ENCODE peak calls at places on chromosome 7, in four cellular contexts. D is HCT116, Y is hepatocyte, X is DND-41. A is an unnamed sample.

GRCh38 chr7:30743371-30744074 is 8.4 kb upstream of the INMT start:
- DNase-seq in D (no peak), X (no peak), Y (peak; percentile 49), A (no peak)

GRCh38 chr7:155884225-155885161 is 72.2 kb upstream of the SHH start:
- DNase-seq in Y (no peak), D (no peak), X (no peak), A (no peak)

GRCh38 chr7:156430109-156430508 is 210.5 kb upstream of the RNF32 start:
- DNase-seq in D (no peak), Y (no peak), X (no peak), A (no peak)

GRCh38 chr7:48140001-48140681 is 31.1 kb upstream of the ABCA13 start:
- DNase-seq in Y (peak; percentile 64), X (no peak), D (no peak), A (no peak)

GRCh38 chr7:18547509-18548187 is 52.1 kb downstream of the HDAC9 start:
- DNase-seq in D (no peak), Y (no peak), X (no peak), A (no peak)

GRCh38 chr7:146486519-146486918 is 369.9 kb downstream of the CNTNAP2 start:
- DNase-seq in X (no peak), D (no peak), Y (no peak), A (no peak)

GRCh38 chr7:27160147-27160545 is 3.7 kb upstream of the HOXA7 start:
- DNase-seq in D (no peak), Y (peak; percentile 18), X (no peak), A (no peak)

GRCh38 chr7:31398815-31399214 is 58.3 kb upstream of the NEUROD6 start:
- DNase-seq in D (no peak), Y (no peak), X (no peak), A (no peak)

GRCh38 chr7:155734445-155734809 is 77.8 kb downstream of the SHH start:
- DNase-seq in Y (no peak), D (no peak), X (no peak), A (peak; percentile 43)

GRCh38 chr7:154231732-154232131 is 179.5 kb downstream of the DPP6 start:
- DNase-seq in D (no peak), X (peak; percentile 49), Y (peak; percentile 38), A (no peak)

GRCh38 chr7:5526190-5527037 is 102.8 kb upstream of the TNRC18 start:
- DNase-seq in X (peak; percentile 66), D (no peak), Y (peak; percentile 68), A (no peak)

DNA sequence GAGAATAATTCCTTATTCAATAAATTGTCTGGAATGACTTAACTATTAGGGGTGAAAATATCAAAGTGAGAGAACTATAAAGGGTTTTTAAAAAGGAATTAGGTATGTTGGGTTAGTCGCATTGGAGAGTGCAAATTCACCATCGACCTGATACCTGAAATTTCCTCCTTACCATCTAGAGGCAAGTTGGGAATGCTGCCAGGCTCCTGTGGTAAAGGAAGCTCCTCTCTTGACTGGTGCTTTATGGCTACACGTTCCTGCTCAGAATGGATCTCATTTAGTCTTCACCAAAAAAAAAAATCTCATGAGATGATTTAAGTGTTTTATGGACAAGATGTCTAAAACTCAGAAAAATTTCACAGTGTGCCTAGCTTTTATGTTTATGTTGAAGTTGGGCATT is 129.8 kb downstream of the EGFR start:
- DNase-seq in Y (no peak), D (no peak), X (no peak), A (no peak)
- H3K36me3 ChIP-seq in Y (no peaks in the 10 kb centered on the region), D (peaks cover 40% of the 10 kb centered on the region), X (no peaks in the 10 kb centered on the region), A (peaks cover 53% of the 10 kb centered on the region)

GRCh38 chr7:148261996-148262688 is 328.4 kb upstream of the C7orf33 start:
- DNase-seq in X (no peak), D (no peak), Y (no peak), A (no peak)

GRCh38 chr7:148262721-148263229 is 327.8 kb upstream of the C7orf33 start:
- DNase-seq in Y (peak; percentile 81), D (peak; percentile 31), X (peak; percentile 64), A (no peak)

GRCh38 chr7:148260605-148261004 is 330.0 kb upstream of the C7orf33 start:
- DNase-seq in X (no peak), Y (peak; percentile 19), D (no peak), A (no peak)

GRCh38 chr7:148264933-148265557 is 325.5 kb upstream of the C7orf33 start:
- DNase-seq in D (peak; percentile 24), X (peak; percentile 8), Y (peak; percentile 70), A (peak; percentile 6)

DNA sequence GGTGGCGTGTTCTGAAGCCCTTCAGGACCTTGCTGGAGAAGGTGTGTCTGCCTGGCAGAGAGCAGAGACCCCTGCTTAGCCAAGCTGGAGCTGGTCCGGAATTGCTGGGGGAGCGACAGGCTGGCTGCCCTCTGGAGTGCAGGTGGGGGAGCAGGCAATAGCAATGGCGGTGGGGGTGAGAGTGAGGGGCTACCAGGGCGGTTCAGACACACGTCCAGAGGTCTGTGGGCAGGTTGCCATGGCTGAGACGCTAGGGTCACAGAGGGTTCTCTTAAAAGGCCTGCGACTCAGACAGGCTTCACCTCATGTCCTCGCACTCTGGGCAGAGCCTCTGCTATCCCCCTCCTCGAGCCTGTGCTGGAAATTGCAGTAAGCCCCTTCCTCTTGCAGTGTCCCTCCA is 329.0 kb upstream of the C7orf33 start:
- DNase-seq in Y (no peak), D (no peak), X (no peak), A (no peak)
- H3K4me2 ChIP-seq in Y (no peak overlapping the region), D (no peak overlapping the region), X (no peak overlapping the region), A (no peak overlapping the region)

GRCh38 chr7:151632750-151633515 is 113.2 kb upstream of the RHEB start:
- DNase-seq in D (no peak), X (no peak), Y (peak; percentile 48), A (peak; percentile 44)

GRCh38 chr7:151630349-151630748 is 110.7 kb upstream of the RHEB start:
- DNase-seq in Y (no peak), X (no peak), D (no peak), A (no peak)

GRCh38 chr7:151631149-151631967 is 111.7 kb upstream of the RHEB start:
- DNase-seq in Y (no peak), D (no peak), X (no peak), A (no peak)

GRCh38 chr7:151633516-151633812 is 113.8 kb upstream of the RHEB start:
- DNase-seq in X (no peak), Y (no peak), D (no peak), A (no peak)

DNA sequence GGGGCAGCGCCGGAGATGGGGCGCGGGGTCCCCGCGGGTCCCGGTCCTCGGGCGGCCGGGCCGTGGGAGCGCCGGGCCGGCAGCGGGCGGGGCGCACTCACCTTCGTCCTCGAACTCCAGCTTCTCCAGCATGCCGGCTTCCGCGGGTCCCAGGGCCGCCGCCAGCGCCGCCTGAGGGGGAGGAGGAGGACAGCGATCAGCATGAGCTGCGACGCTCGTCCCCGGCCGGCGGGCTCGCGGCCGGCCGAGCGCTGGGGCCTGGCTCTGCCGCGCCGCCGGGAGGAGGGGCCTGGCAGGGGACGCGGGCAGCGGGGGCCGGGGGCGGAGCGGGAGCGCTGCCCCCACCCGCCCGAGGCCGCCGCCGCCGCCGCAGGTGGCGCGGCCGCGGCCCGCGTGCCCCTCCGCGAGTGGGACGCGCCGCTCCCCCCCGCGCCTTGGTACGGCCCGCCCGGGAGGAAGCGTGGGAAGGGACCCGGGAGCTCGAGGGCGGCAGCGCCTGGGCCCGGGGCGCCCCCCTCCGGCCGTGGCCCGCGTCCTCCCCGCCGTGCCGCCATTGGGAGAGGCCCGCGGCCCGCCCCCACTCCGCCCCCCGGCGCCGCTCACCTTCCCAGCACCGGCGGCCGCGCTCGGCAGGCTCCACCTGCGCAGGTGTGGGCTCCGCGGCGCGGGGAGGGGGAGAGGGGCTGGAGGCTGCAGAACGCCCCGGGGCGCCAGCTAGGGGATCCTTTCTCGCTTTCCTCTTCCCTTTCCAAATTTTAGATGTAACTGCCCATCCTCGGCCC is 112.5 kb upstream of the RHEB start:
- DNase-seq in X (no peak), Y (peak; percentile 94), D (no peak), A (peak; percentile 55)
- TF ChIP-seq CTCF in X (no peak), Y (peak; percentile 30), D (no peak), A (no peak)

GRCh38 chr7:134949171-134949570 is 37.1 kb upstream of the AGBL3 start:
- DNase-seq in D (no peak), X (no peak), Y (no peak), A (no peak)

GRCh38 chr7:134947329-134947728 is 39.0 kb upstream of the AGBL3 start:
- DNase-seq in Y (no peak), D (no peak), X (no peak), A (no peak)

GRCh38 chr7:134948246-134948645 is 38.1 kb upstream of the AGBL3 start:
- DNase-seq in D (no peak), Y (no peak), X (no peak), A (no peak)

GRCh38 chr7:134947831-134948230 is 38.5 kb upstream of the AGBL3 start:
- DNase-seq in D (no peak), X (no peak), Y (no peak), A (no peak)

GRCh38 chr7:134948736-134949135 is 37.6 kb upstream of the AGBL3 start:
- DNase-seq in Y (no peak), X (no peak), D (no peak), A (no peak)
- H3K36me3 ChIP-seq in Y (no peaks in the 10 kb centered on the region), X (no peaks in the 10 kb centered on the region), D (no peaks in the 10 kb centered on the region), A (peaks cover 77% of the 10 kb centered on the region)

DNA sequence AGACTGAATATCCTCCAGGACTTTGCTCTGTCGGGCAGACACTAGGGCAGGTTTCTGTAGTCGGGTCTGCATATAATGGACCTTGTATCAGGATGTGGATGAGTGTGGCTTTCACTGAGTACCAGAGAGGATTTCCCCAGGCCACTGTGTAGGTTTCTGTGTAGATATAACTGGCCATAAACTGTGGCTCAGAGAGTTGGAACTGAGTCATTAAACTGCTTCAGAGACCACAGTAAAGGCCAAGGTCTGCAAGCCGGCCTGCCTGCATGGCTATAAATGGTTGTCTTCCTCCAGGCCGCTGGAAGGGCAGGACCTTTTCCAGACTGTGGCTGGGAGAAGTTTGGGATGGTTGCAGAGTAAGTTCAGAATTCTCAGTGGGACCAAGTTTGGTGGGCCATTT is 16.9 kb downstream of the ZNF92 start:
- DNase-seq in Y (peak; percentile 49), X (no peak), D (no peak), A (peak; percentile 33)
- H3K4me2 ChIP-seq in Y (no peak overlapping the region), X (no peak overlapping the region), D (no peak overlapping the region), A (no peak overlapping the region)

GRCh38 chr7:2658941-2659340 is 27.2 kb downstream of the TTYH3 start:
- DNase-seq in D (no peak), Y (no peak), X (no peak), A (no peak)

GRCh38 chr7:2661602-2662272 is 26.3 kb upstream of the AMZ1 start:
- DNase-seq in Y (no peak), D (no peak), X (no peak), A (no peak)

GRCh38 chr7:2661096-2661449 is 26.9 kb upstream of the AMZ1 start:
- DNase-seq in Y (no peak), X (no peak), D (no peak), A (no peak)

GRCh38 chr7:2659556-2660358 is 28.0 kb downstream of the TTYH3 start:
- DNase-seq in D (no peak), Y (no peak), X (no peak), A (no peak)

DNA sequence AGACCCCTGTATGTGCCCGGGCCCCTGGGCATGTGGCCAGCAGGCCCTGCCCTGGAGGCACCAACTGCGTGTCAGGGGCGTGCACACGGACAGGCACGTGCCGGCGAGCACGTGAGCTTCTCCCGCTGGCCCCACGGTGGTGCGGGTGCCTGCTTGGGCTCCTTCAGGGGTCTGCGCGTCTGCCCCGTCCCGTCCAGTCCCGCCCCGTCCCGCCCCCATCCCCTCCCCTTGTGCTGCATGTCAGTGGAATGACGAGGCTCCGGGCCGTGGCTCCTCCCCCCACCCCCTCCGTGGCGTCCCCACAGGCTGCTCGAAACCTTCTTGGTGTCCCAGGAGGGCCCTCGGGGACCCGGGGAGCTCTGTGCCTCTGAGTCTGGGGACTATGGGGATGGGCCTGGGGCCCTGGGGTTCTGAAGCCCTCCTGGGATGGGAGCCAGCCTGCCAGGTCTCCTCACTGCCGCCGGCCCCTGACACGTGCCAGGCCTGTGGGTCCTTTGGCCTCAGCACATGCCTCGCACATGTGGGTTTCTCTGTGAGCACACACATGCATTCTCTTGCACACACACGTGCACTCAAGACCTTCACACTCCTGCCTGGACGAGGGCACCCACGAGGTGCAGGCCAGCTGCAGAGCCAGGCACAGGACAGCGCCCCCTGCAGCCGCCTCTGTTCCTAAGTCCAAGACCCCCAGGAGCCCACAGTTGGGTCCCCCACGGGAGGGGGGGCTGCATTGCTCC is 27.5 kb upstream of the AMZ1 start:
- DNase-seq in D (no peak), X (no peak), Y (no peak), A (no peak)
- TF ChIP-seq CTCF in D (peak; percentile 58), X (peak; percentile 42), Y (peak; percentile 36), A (peak; percentile 21)